ENCODE peak calls at places on chromosome 18, in six cellular contexts. Z is RPMI8226; A is MV-4-11; E is activated naive CD8-positive, alpha-beta T cell treated with anti-CD3 and anti-CD28 coated beads, Interleukin-2, amount 50 U/mL, for 24 hours; N is left cardiac atrium; D is hippocampal formation. V is an unnamed sample.

GRCh38 chr18:67081866-67082265 is 434.7 kb downstream of the DSEL start:
- DNase-seq in Z (no peak), A (no peak), E (no peak), N (no peak), D (no peak), V (no peak)

GRCh38 chr18:76463872-76464271 is 31.2 kb downstream of the ZNF516 start:
- DNase-seq in Z (no peak), A (no peak), E (no peak), N (no peak), D (no peak), V (no peak)

GRCh38 chr18:8601277-8602032 is 7.8 kb upstream of the RAB12 start:
- DNase-seq in Z (no peak), A (peak), E (no peak), N (no peak), D (no peak), V (no peak)

GRCh38 chr18:49843131-49843530 is 29.8 kb upstream of the ACAA2 start:
- DNase-seq in Z (no peak), A (no peak), E (no peak), N (no peak), D (no peak), V (no peak)

GRCh38 chr18:34972765-34973414 is 68.3 kb upstream of the MAPRE2 start:
- DNase-seq in Z (no peak), A (no peak), E (no peak), N (no peak), D (no peak), V (no peak)

GRCh38 chr18:78766651-78767533 is 212.7 kb upstream of the SALL3 start:
- DNase-seq in Z (no peak), A (no peak), E (no peak), N (no peak), D (no peak), V (no peak)

GRCh38 chr18:48539406-48540328 is 836 bp downstream of the CTIF start:
- DNase-seq in Z (peak), A (no peak), E (peak), N (peak), D (peak), V (peak)

GRCh38 chr18:5237083-5237722 is 40.1 kb upstream of the AKAIN1 start:
- DNase-seq in Z (no peak), A (no peak), E (no peak), N (peak), D (peak), V (peak)

GRCh38 chr18:47968721-47969120 is 38.3 kb upstream of the SMAD2 start:
- DNase-seq in Z (no peak), A (no peak), E (no peak), N (no peak), D (no peak), V (no peak)

GRCh38 chr18:45111507-45111858 is 430.8 kb downstream of the SETBP1 start:
- DNase-seq in Z (no peak), A (no peak), E (no peak), N (no peak), D (no peak), V (no peak)

GRCh38 chr18:23929362-23929940 is 85.1 kb upstream of the TTC39C start:
- DNase-seq in Z (no peak), A (no peak), E (no peak), N (no peak), D (no peak), V (no peak)

GRCh38 chr18:79393626-79394401 is 1.9 kb upstream of the NFATC1 start:
- DNase-seq in Z (peak), A (peak), E (peak), N (peak), D (peak), V (peak)

GRCh38 chr18:9714832-9715343 is 6.8 kb downstream of the RAB31 start:
- DNase-seq in Z (no peak), A (no peak), E (no peak), N (no peak), D (no peak), V (no peak)

GRCh38 chr18:21071071-21071470 is 40.5 kb downstream of the ROCK1 start:
- DNase-seq in Z (no peak), A (no peak), E (no peak), N (no peak), D (no peak), V (no peak)

GRCh38 chr18:28176933-28177827 is at the start of gene CDH2:
- DNase-seq in Z (peak), A (no peak), E (no peak), N (peak), D (peak), V (peak)

GRCh38 chr18:71844810-71845209 is 699.3 kb downstream of the CBLN2 start:
- DNase-seq in Z (no peak), A (no peak), E (no peak), N (no peak), D (no peak), V (no peak)

GRCh38 chr18:69239849-69240248 is 160.8 kb upstream of the DOK6 start:
- DNase-seq in Z (no peak), A (no peak), E (no peak), N (no peak), D (no peak), V (no peak)

GRCh38 chr18:3903341-3903740 is 453.4 kb downstream of the TGIF1 start:
- DNase-seq in Z (no peak), A (no peak), E (no peak), N (no peak), D (no peak), V (no peak)

GRCh38 chr18:14074187-14074586 is 58.0 kb downstream of the ZNF519 start:
- DNase-seq in Z (no peak), A (no peak), E (no peak), N (no peak), D (no peak), V (no peak)

GRCh38 chr18:649341-649740 is 8.1 kb upstream of the TYMS start:
- DNase-seq in Z (no peak), A (no peak), E (no peak), N (no peak), D (no peak), V (no peak)

GRCh38 chr18:9466127-9466526 is 9.2 kb upstream of the RALBP1 start:
- DNase-seq in Z (no peak), A (no peak), E (no peak), N (no peak), D (no peak), V (no peak)

GRCh38 chr18:12271376-12272235 is 17.4 kb downstream of the CIDEA start:
- DNase-seq in Z (peak), A (peak), E (peak), N (peak), D (peak), V (peak)

GRCh38 chr18:68406761-68407160 is 308.1 kb downstream of the TMX3 start:
- DNase-seq in Z (no peak), A (no peak), E (no peak), N (no peak), D (no peak), V (no peak)

GRCh38 chr18:62566199-62566598 is 43.4 kb downstream of the ZCCHC2 start:
- DNase-seq in Z (peak), A (peak), E (no peak), N (peak), D (peak), V (no peak)

GRCh38 chr18:57438669-57439616 is 3.8 kb downstream of the ONECUT2 start:
- DNase-seq in Z (no peak), A (peak), E (peak), N (no peak), D (no peak), V (no peak)

GRCh38 chr18:50578030-50578429 is 18.1 kb downstream of the MAPK4 start:
- DNase-seq in Z (no peak), A (no peak), E (no peak), N (no peak), D (no peak), V (no peak)

GRCh38 chr18:2325308-2325849 is 245.9 kb downstream of the METTL4 start:
- DNase-seq in Z (no peak), A (peak), E (no peak), N (no peak), D (no peak), V (no peak)

GRCh38 chr18:3798032-3798431 is 348.1 kb downstream of the TGIF1 start:
- DNase-seq in Z (no peak), A (no peak), E (no peak), N (no peak), D (no peak), V (no peak)

GRCh38 chr18:48872234-48873145 is 78.3 kb downstream of the SMAD7 start:
- DNase-seq in Z (peak), A (no peak), E (no peak), N (no peak), D (no peak), V (no peak)

GRCh38 chr18:24839991-24840390 is 379.6 kb downstream of the HRH4 start:
- DNase-seq in Z (no peak), A (no peak), E (no peak), N (no peak), D (no peak), V (no peak)

GRCh38 chr18:11532758-11533512 is 76.5 kb upstream of the SLC35G4 start:
- DNase-seq in Z (no peak), A (no peak), E (no peak), N (no peak), D (no peak), V (no peak)

GRCh38 chr18:50429207-50429948 is 54.5 kb downstream of the SKA1 start:
- DNase-seq in Z (peak), A (peak), E (no peak), N (no peak), D (no peak), V (peak)

GRCh38 chr18:62060820-62061219 is 126.0 kb downstream of the PIGN start:
- DNase-seq in Z (no peak), A (no peak), E (no peak), N (no peak), D (no peak), V (no peak)

GRCh38 chr18:12442946-12443345 is 35.2 kb downstream of the PRELID3A start:
- DNase-seq in Z (no peak), A (no peak), E (no peak), N (no peak), D (no peak), V (no peak)

GRCh38 chr18:8329186-8329771 is 280.0 kb upstream of the RAB12 start:
- DNase-seq in Z (peak), A (peak), E (no peak), N (no peak), D (no peak), V (no peak)

GRCh38 chr18:64175432-64175831 is 26.5 kb upstream of the LINC00305 start:
- DNase-seq in Z (no peak), A (no peak), E (no peak), N (no peak), D (no peak), V (no peak)

V was measured in germinal center.